ENCODE peak calls at places on chromosomes 16 and 17, in four cellular contexts. E, L, Z and R are unnamed samples.

GRCh38 chr17:2138318-2138717 is 83.4 kb downstream of the HIC1 start:
- DNase-seq in E (peak), L (no peak), Z (no peak), R (no peak)

GRCh38 chr16:19130852-19131808 is 17.4 kb downstream of the ITPRIPL2 start:
- DNase-seq in E (no peak), L (no peak), Z (peak), R (peak)

GRCh38 chr17:13542612-13543011 is 59.1 kb downstream of the HS3ST3A1 start:
- DNase-seq in E (no peak), L (no peak), Z (no peak), R (no peak)

GRCh38 chr17:35679007-35679682 is 52.3 kb upstream of the RASL10B start:
- DNase-seq in E (no peak), L (no peak), Z (no peak), R (no peak)

GRCh38 chr17:146546-146945 is 9.2 kb downstream of the SCGB1C2 start:
- DNase-seq in E (no peak), L (peak), Z (peak), R (no peak)

GRCh38 chr16:58584831-58585505 is 44.7 kb downstream of the CNOT1 start:
- DNase-seq in E (no peak), L (no peak), Z (no peak), R (no peak)

GRCh38 chr17:1298616-1299015 is 19.2 kb downstream of the TRARG1 start:
- DNase-seq in E (no peak), L (no peak), Z (no peak), R (no peak)

GRCh38 chr17:29129731-29130130 is 50.5 kb downstream of the MYO18A start:
- DNase-seq in E (no peak), L (no peak), Z (no peak), R (no peak)

GRCh38 chr17:81210466-81210865 is 12.3 kb downstream of the CEP131 start:
- DNase-seq in E (no peak), L (no peak), Z (no peak), R (no peak)

GRCh38 chr17:75662511-75662910 is 4.4 kb downstream of the RECQL5 start:
- DNase-seq in E (no peak), L (no peak), Z (no peak), R (no peak)

GRCh38 chr17:68613739-68614298 is 12.7 kb upstream of the FAM20A start:
- DNase-seq in E (no peak), L (no peak), Z (peak), R (no peak)

GRCh38 chr16:15548482-15548891 is 94.5 kb downstream of the MARF1 start:
- DNase-seq in E (no peak), L (no peak), Z (no peak), R (no peak)

GRCh38 chr17:79765708-79766107 is 12.2 kb upstream of the CBX2 start:
- DNase-seq in E (no peak), L (no peak), Z (no peak), R (no peak)

GRCh38 chr17:44931376-44931775 is 16.1 kb upstream of the GFAP start:
- DNase-seq in E (no peak), L (no peak), Z (no peak), R (peak)

GRCh38 chr16:17076121-17076757 is 394.5 kb downstream of the XYLT1 start:
- DNase-seq in E (no peak), L (no peak), Z (no peak), R (no peak)

GRCh38 chr17:78122991-78123249 is 5.6 kb downstream of the TMC6 start:
- DNase-seq in E (no peak), L (no peak), Z (no peak), R (no peak)

GRCh38 chr16:47928008-47928407 is 227.8 kb downstream of the ABCC12 start:
- DNase-seq in E (no peak), L (no peak), Z (no peak), R (no peak)

GRCh38 chr17:32627233-32628008 is 140.6 kb downstream of the CDK5R1 start:
- DNase-seq in E (no peak), L (no peak), Z (no peak), R (no peak)

GRCh38 chr16:87728026-87728425 is 37.8 kb downstream of the KLHDC4 start:
- DNase-seq in E (no peak), L (no peak), Z (no peak), R (no peak)

GRCh38 chr17:63293310-63293709 is 152.8 kb downstream of the CYB561 start:
- DNase-seq in E (no peak), L (no peak), Z (no peak), R (no peak)

GRCh38 chr16:64910351-64910750 is 211.5 kb downstream of the CDH11 start:
- DNase-seq in E (no peak), L (no peak), Z (no peak), R (no peak)

GRCh38 chr16:4454618-4455017 is 19.8 kb downstream of the NMRAL1 start:
- DNase-seq in E (no peak), L (no peak), Z (no peak), R (no peak)

GRCh38 chr16:81273223-81273940 is 34.9 kb downstream of the BCO1 start:
- DNase-seq in E (no peak), L (no peak), Z (no peak), R (peak)

GRCh38 chr17:33115351-33115750 is 123.7 kb downstream of the SPACA3 start:
- DNase-seq in E (no peak), L (no peak), Z (no peak), R (no peak)

GRCh38 chr16:88013091-88013609 is 61.9 kb downstream of the BANP start:
- DNase-seq in E (peak), L (peak), Z (no peak), R (peak)

GRCh38 chr17:48998557-48999440 is 1.6 kb downstream of the IGF2BP1 start:
- DNase-seq in E (no peak), L (no peak), Z (no peak), R (no peak)

GRCh38 chr16:57341441-57342303 is 16.9 kb upstream of the CCL22 start:
- DNase-seq in E (peak), L (peak), Z (peak), R (no peak)

GRCh38 chr17:77273397-77274136 is 132.8 kb downstream of the SEC14L1 start:
- DNase-seq in E (no peak), L (no peak), Z (no peak), R (no peak)

GRCh38 chr16:57231821-57232350 is 13.2 kb upstream of the ARL2BP start:
- DNase-seq in E (no peak), L (no peak), Z (no peak), R (no peak)

GRCh38 chr17:80874866-80875445 is 116.7 kb upstream of the CHMP6 start:
- DNase-seq in E (peak), L (no peak), Z (no peak), R (no peak)

GRCh38 chr17:42677921-42678781 is 1.4 kb upstream of the PLEKHH3 start:
- DNase-seq in E (peak), L (peak), Z (peak), R (peak)
- TF ChIP-seq POLR2A in E (peak), L (no peak), Z (no peak), R (no peak)

GRCh38 chr17:47644324-47644723 is 5.4 kb upstream of the KPNB1 start:
- DNase-seq in E (no peak), L (no peak), Z (no peak), R (no peak)
- H3K27ac ChIP-seq in E (no peak), L (no peak), Z (no peak), R (no peak)

GRCh38 chr16:30535106-30535776 is 583 bp upstream of the ZNF747 start:
- DNase-seq in E (no peak), L (no peak), Z (no peak), R (no peak)

GRCh38 chr16:30533146-30533522 is 1.5 kb downstream of the ZNF747 start:
- DNase-seq in E (no peak), L (peak), Z (no peak), R (no peak)

GRCh38 chr16:30533748-30534367 is 800 bp downstream of the ZNF747 start:
- DNase-seq in E (no peak), L (no peak), Z (no peak), R (no peak)

GRCh38 chr16:30535777-30536190 is 1.1 kb upstream of the ZNF747 start:
- DNase-seq in E (peak), L (peak), Z (peak), R (peak)

DNA sequence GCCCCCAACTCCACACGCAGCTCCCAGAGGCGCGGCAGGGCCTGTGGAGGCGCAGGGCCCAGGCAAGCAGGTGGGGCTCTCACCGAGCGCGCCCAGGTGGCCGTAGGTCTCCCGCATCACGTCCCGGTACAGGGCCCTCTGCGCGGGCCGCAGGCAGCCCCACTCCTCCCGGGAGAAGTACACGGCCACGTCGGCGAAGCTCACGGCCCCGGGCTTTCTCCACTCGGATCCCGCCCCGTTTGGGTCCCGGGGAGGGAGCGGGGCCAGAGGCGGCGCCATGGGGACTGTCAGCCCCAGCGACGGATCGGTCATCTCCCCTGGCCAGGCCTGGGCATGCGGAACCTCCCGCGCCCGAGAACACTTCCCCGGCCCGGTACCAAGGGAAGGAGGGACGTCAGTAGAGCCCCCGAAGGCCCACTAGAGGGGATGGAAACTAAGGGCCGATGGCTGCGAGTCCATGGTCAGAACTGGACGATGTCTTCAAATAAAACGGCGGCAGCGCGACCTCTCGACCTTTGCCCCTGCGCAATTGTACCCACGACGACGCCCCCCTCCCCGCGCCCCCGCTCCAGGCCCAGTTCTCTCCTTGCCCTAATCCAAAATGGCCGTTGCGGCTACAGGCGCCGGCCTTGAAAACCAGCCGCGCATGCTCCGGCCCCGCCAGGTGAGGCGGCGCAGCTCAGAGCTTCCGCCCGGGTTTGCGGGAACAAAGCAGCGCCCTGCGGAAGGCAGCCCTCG is at the start of gene ZNF747:
- DNase-seq in E (peak), L (peak), Z (peak), R (peak)
- TF ChIP-seq POLR2A in E (peak), L (no peak), Z (peak), R (peak)

GRCh38 chr17:50594931-50595330 is 34.4 kb downstream of the CACNA1G start:
- DNase-seq in E (no peak), L (no peak), Z (no peak), R (no peak)
- H3K27ac ChIP-seq in E (no peak), L (no peak), Z (no peak), R (no peak)

GRCh38 chr17:40552806-40553693 is 12.2 kb downstream of the CCR7 start:
- DNase-seq in E (no peak), L (peak), Z (no peak), R (peak)
- TF ChIP-seq POLR2A in E (no peak), L (no peak), Z (no peak), R (no peak)

DNA sequence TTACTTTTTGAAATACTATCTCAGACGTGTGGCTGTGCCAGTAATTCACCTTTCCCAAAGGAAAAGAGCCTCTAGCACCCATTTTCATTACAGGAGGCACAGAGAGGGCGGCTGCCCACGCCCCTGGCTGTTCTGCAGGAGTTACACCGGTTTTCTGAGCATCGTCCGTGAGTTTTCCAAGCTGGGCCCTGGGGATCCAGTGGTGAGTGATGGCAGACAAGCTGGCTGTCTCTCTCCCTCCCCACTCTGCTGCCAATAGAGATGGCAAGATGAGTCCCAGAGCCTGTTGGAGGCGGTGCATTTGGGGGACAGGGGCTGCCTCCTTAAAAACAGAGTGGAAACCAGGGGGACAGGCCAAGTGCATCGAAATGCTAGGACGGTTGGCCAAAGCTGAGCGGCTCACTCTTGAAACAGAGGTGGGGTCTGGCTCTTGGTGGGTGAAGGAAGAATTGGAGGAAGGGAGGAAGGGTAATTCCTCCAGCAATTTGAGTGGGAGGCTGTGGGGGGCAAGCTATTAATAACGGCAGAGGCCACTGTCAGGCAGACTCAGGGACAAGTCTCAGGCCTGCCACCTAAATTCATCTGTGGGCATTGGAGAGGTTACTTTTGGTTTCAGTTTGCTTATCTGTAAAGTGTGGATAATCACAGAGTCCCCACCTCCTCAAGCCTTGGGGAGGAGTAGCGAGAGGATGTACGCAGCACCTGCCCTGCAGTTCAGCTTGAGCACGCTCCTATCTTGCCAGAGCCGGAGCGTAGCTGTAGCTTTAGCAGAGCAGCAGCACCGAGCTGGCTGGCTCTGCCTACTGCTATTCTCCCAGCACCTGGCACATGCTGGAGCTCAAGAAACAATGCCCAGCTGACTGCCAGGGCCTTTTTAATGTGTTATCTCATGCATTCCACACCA is 7.5 kb upstream of the NOS2 start:
- DNase-seq in E (peak), L (peak), Z (no peak), R (no peak)
- H3K27ac ChIP-seq in E (peak), L (peak), Z (no peak), R (no peak)

GRCh38 chr16:75733305-75734141 is 7.2 kb upstream of the CPHXL start:
- DNase-seq in E (no peak), L (no peak), Z (peak), R (no peak)
- TF ChIP-seq POLR2A in E (no peak), L (no peak), Z (no peak), R (no peak)

GRCh38 chr16:14050297-14051027 is 20.7 kb upstream of the MRTFB start:
- DNase-seq in E (no peak), L (no peak), Z (no peak), R (no peak)
- H3K27ac ChIP-seq in E (no peak), L (no peak), Z (no peak), R (no peak)

GRCh38 chr17:51119415-51120356 is 982 bp downstream of the SPAG9 start:
- DNase-seq in E (peak), L (peak), Z (peak), R (peak)

GRCh38 chr17:51121620-51122472 is 1.2 kb upstream of the SPAG9 start:
- DNase-seq in E (peak), L (peak), Z (peak), R (peak)

GRCh38 chr17:51120357-51120738 is 320 bp downstream of the SPAG9 start:
- DNase-seq in E (peak), L (peak), Z (peak), R (peak)

GRCh38 chr17:51118330-51119195 is 2.1 kb downstream of the SPAG9 start:
- DNase-seq in E (peak), L (peak), Z (peak), R (peak)

DNA sequence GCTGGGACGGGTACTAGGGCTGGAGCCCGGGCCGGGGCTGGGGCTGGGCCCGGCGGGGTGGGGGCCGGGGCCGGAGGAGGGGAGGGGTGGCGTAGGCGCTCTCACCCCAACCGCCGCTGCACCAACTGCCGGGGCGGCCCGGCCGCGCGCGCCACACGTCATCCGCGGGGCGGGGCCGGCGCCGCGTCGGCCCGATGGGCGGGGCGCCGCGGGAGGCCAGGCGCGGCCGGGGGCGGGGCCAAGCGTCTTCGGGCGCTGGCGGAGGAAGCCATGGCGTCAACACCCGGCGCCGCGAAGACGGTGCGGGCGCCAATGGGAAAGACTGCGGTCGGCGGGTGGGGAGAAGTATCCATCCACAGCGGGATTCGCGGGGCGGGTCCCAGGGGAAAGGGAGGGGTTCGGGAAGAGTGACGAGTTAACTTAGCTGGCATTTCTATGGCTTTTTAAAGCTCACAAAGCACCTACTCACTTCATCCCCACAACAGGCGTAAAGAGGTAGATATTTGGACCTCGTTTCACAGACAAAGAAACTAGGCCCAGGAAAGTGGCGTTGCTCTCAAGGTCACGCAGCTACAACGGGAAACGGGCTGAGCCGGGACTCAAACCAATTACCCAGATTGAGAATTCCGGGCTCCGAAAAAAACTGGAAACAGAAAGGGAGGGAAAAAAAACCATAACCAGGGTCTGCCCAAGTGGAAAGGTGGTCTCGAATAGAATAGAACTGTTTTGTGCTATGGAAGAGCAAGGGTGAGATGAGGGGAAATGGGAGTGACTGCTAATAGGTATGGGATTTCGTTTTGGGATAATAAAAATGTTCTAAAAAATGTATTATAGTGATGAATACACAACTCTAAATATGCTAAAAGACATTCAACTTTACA is at the start of gene SPAG9:
- DNase-seq in E (peak), L (peak), Z (peak), R (peak)
- TF ChIP-seq POLR2A in E (no peak), L (peak), Z (peak), R (peak)